ENCODE peak calls at places on chromosomes 5 and 9, in seven cellular contexts. A is fibroblast of gingiva, S is Right ventricle myocardium superior, I is nephron progenitor cell, K is cardiac muscle cell, M is NCI-H1092 treated with DMSO at 0.1 percent for 48 hours, V is dermis microvascular lymphatic vessel endothelial cell. Y is an unnamed sample.

GRCh38 chr9:134189167-134189474 is 24.8 kb upstream of the RNU6ATAC start:
- DNase-seq in V (no peak), S (no peak), K (no peak), M (peak; percentile 80), I (no peak), A (no peak), Y (no peak)

GRCh38 chr5:98839469-98840383 is 66.3 kb downstream of the RGMB start:
- DNase-seq in I (no peak), A (no peak), K (peak; percentile 59), V (no peak), S (no peak), M (peak; percentile 82), Y (no peak)

GRCh38 chr5:109479260-109479860 is 69.6 kb upstream of the PJA2 start:
- DNase-seq in I (no peak), M (no peak), V (peak; percentile 18), K (peak; percentile 45), A (peak; percentile 20), S (no peak), Y (no peak)

GRCh38 chr9:114472765-114473446 is 32.4 kb downstream of the WHRN start:
- DNase-seq in I (no peak), S (no peak), M (no peak), K (no peak), V (no peak), A (no peak), Y (no peak)

GRCh38 chr9:119318371-119318770 is 50.9 kb downstream of the BRINP1 start:
- DNase-seq in K (no peak), A (no peak), S (no peak), M (no peak), V (no peak), I (no peak), Y (no peak)

GRCh38 chr5:178287791-178288105 is 55.1 kb upstream of the PHYKPL start:
- DNase-seq in V (no peak), I (no peak), S (peak; percentile 48), A (no peak), K (peak; percentile 8), M (no peak), Y (no peak)

GRCh38 chr5:10590226-10591047 is 26.6 kb downstream of the ANKRD33B start:
- DNase-seq in S (no peak), K (peak; percentile 92), A (no peak), V (no peak), M (no peak), I (no peak), Y (no peak)

GRCh38 chr5:150278916-150279315 is 10.7 kb downstream of the CAMK2A start:
- DNase-seq in S (no peak), I (no peak), A (peak; percentile 23), V (no peak), M (no peak), K (peak; percentile 80), Y (no peak)

GRCh38 chr5:135026645-135027317 is 7.2 kb downstream of the PITX1 start:
- DNase-seq in A (no peak), K (no peak), S (no peak), M (no peak), I (no peak), V (no peak), Y (no peak)

GRCh38 chr9:36729902-36730301 is 157.2 kb downstream of the MELK start:
- DNase-seq in M (no peak), K (no peak), S (no peak), A (no peak), V (no peak), I (no peak), Y (no peak)

GRCh38 chr9:94826644-94827410 is 100.3 kb downstream of the AOPEP start:
- DNase-seq in K (no peak), S (no peak), I (no peak), M (no peak), V (no peak), A (no peak), Y (no peak)

GRCh38 chr5:534743-535671 is 10.8 kb upstream of the SLC9A3 start:
- DNase-seq in S (peak; percentile 22), M (no peak), A (no peak), V (no peak), I (no peak), K (no peak), Y (no peak)

GRCh38 chr9:35658144-35658893 is at the start of gene CCDC107:
- DNase-seq in K (peak; percentile 90), I (peak; percentile 89), M (peak; percentile 97), V (peak; percentile 65), A (peak; percentile 78), S (peak; percentile 91), Y (peak; percentile 86)

GRCh38 chr9:11663913-11664312 is 1029.3 kb upstream of the TYRP1 start:
- DNase-seq in M (no peak), V (no peak), K (no peak), A (no peak), I (no peak), S (no peak), Y (no peak)

GRCh38 chr5:10555134-10555733 is 8.6 kb upstream of the ANKRD33B start:
- DNase-seq in S (no peak), I (no peak), M (no peak), V (no peak), A (peak; percentile 61), K (no peak), Y (no peak)

GRCh38 chr5:31470608-31471007 is 61.3 kb downstream of the DROSHA start:
- DNase-seq in K (peak; percentile 53), I (no peak), S (peak; percentile 80), V (peak; percentile 37), M (no peak), A (peak; percentile 43), Y (no peak)

GRCh38 chr5:6086871-6087270 is 291.5 kb downstream of the MED10 start:
- DNase-seq in A (no peak), S (no peak), M (no peak), V (no peak), I (no peak), K (no peak), Y (no peak)

GRCh38 chr5:172816887-172817418 is 17.1 kb upstream of the ERGIC1 start:
- DNase-seq in M (no peak), I (no peak), A (no peak), K (peak; percentile 52), S (no peak), V (no peak), Y (no peak)

GRCh38 chr5:177371705-177372533 is 12.3 kb upstream of the SLC34A1 start:
- DNase-seq in S (no peak), K (no peak), V (no peak), I (no peak), A (no peak), M (no peak), Y (no peak)

GRCh38 chr5:179023528-179024189 is at the start of gene ZNF879:
- DNase-seq in I (peak; percentile 89), M (peak; percentile 86), A (peak; percentile 94), V (peak; percentile 95), K (peak; percentile 98), S (peak; percentile 97), Y (peak; percentile 90)

GRCh38 chr5:61257421-61257820 is 74.6 kb upstream of the ZSWIM6 start:
- DNase-seq in M (no peak), A (no peak), S (no peak), V (no peak), K (no peak), I (no peak), Y (no peak)

GRCh38 chr5:76473676-76474075 is 70.6 kb downstream of the IQGAP2 start:
- DNase-seq in I (no peak), S (no peak), M (no peak), K (no peak), V (no peak), A (no peak), Y (peak; percentile 54)

GRCh38 chr9:128383007-128383753 is 12.0 kb downstream of the URM1 start:
- DNase-seq in A (no peak), K (no peak), M (peak; percentile 72), V (no peak), S (no peak), I (no peak), Y (no peak)

GRCh38 chr5:51404256-51404655 is 21.0 kb downstream of the ISL1 start:
- DNase-seq in M (no peak), S (no peak), A (no peak), K (no peak), V (no peak), I (no peak), Y (no peak)

GRCh38 chr5:163822548-163822947 is 317.1 kb downstream of the MAT2B start:
- DNase-seq in K (no peak), I (no peak), S (no peak), V (no peak), M (no peak), A (no peak), Y (no peak)

GRCh38 chr9:92289708-92290390 is 3.6 kb downstream of the IARS1 start:
- DNase-seq in V (no peak), S (no peak), M (no peak), K (peak; percentile 37), I (no peak), A (peak; percentile 78), Y (no peak)

GRCh38 chr9:128065907-128066712 is 1.0 kb downstream of the NAIF1 start:
- DNase-seq in K (no peak), M (no peak), I (no peak), S (peak; percentile 52), A (no peak), V (no peak), Y (no peak)